ENCODE peak calls at places on chromosomes 12 and 14, in eight cellular contexts. E is brain microvascular endothelial cell, M is WTC11, C is AG04449, H is MM.1S, G is lower lobe of right lung, P is A549, S is keratinocyte. W is an unnamed sample.

GRCh38 chr12:14111230-14111865 is 129.9 kb upstream of the GRIN2B start:
- DNase-seq in E (no peak), M (peak; percentile 42), C (no peak), H (peak; percentile 58), G (no peak), P (peak; percentile 8), S (no peak), W (peak; percentile 86)

GRCh38 chr12:24596768-24597388 is 352.0 kb downstream of the BCAT1 start:
- DNase-seq in E (no peak), M (no peak), C (no peak), H (peak; percentile 28), G (no peak), P (peak; percentile 15), S (no peak), W (peak; percentile 33)

GRCh38 chr12:18798445-18799139 is 60.7 kb downstream of the CAPZA3 start:
- DNase-seq in E (no peak), M (no peak), C (no peak), H (no peak), G (no peak), P (no peak), S (no peak), W (no peak)

GRCh38 chr14:59101441-59101840 is 87.0 kb upstream of the DAAM1 start:
- DNase-seq in E (no peak), M (no peak), C (no peak), H (no peak), G (no peak), P (no peak), S (no peak), W (no peak)

GRCh38 chr12:6345319-6346071 is 3.6 kb upstream of the TNFRSF1A start:
- DNase-seq in E (peak; percentile 97), M (no peak), C (peak; percentile 77), H (no peak), G (no peak), P (peak; percentile 90), S (peak; percentile 83), W (no peak)

GRCh38 chr14:100680439-100681051 is 46.1 kb upstream of the DLK1 start:
- DNase-seq in E (no peak), M (no peak), C (no peak), H (no peak), G (no peak), P (no peak), S (no peak), W (no peak)

GRCh38 chr12:129771238-129771637 is 132.6 kb downstream of the TMEM132D start:
- DNase-seq in E (no peak), M (no peak), C (no peak), H (no peak), G (no peak), P (no peak), S (no peak), W (no peak)

GRCh38 chr12:26608273-26608672 is 224.7 kb downstream of the ITPR2 start:
- DNase-seq in E (no peak), M (no peak), C (no peak), H (no peak), G (no peak), P (no peak), S (no peak), W (no peak)

GRCh38 chr14:98242903-98243302 is 1029.1 kb downstream of the BCL11B start:
- DNase-seq in E (no peak), M (no peak), C (no peak), H (no peak), G (no peak), P (no peak), S (no peak), W (no peak)

GRCh38 chr12:101168000-101168399 is 42.0 kb downstream of the SLC5A8 start:
- DNase-seq in E (no peak), M (no peak), C (no peak), H (no peak), G (no peak), P (no peak), S (no peak), W (no peak)

GRCh38 chr12:12927211-12928079 is 24.5 kb downstream of the GPRC5D start:
- DNase-seq in E (no peak), M (no peak), C (no peak), H (no peak), G (peak; percentile 86), P (peak; percentile 93), S (peak; percentile 56), W (no peak)

GRCh38 chr12:120121766-120122293 is 5.3 kb upstream of the RAB35 start:
- DNase-seq in E (no peak), M (no peak), C (no peak), H (peak; percentile 59), G (no peak), P (no peak), S (no peak), W (peak; percentile 87)

GRCh38 chr12:57243521-57244305 is 7.3 kb downstream of the STAC3 start:
- DNase-seq in E (peak; percentile 72), M (peak; percentile 94), C (no peak), H (peak; percentile 82), G (peak; percentile 88), P (peak; percentile 93), S (no peak), W (peak; percentile 79)

GRCh38 chr12:61991663-61992062 is 268.5 kb upstream of the USP15 start:
- DNase-seq in E (no peak), M (no peak), C (no peak), H (peak; percentile 44), G (no peak), P (no peak), S (no peak), W (peak; percentile 18)

GRCh38 chr12:51959211-51959610 is 7.7 kb downstream of the ACVR1B start:
- DNase-seq in E (no peak), M (no peak), C (no peak), H (no peak), G (no peak), P (no peak), S (no peak), W (no peak)

GRCh38 chr14:24965578-24965933 is 84.4 kb downstream of the STXBP6 start:
- DNase-seq in E (no peak), M (no peak), C (no peak), H (no peak), G (no peak), P (no peak), S (no peak), W (no peak)

GRCh38 chr14:24274101-24274543 is 2.7 kb upstream of the RABGGTA start:
- DNase-seq in E (no peak), M (no peak), C (no peak), H (peak; percentile 23), G (no peak), P (no peak), S (peak; percentile 95), W (peak; percentile 86)

GRCh38 chr12:32273063-32273521 is 126.3 kb upstream of the FGD4 start:
- DNase-seq in E (peak; percentile 53), M (no peak), C (no peak), H (peak; percentile 74), G (no peak), P (no peak), S (no peak), W (peak; percentile 77)

GRCh38 chr12:12999276-12999958 is 648 bp downstream of the HEBP1 start:
- DNase-seq in E (no peak), M (no peak), C (no peak), H (no peak), G (no peak), P (peak; percentile 37), S (no peak), W (no peak)

GRCh38 chr12:46898152-46898931 is 72.5 kb upstream of the SLC38A4 start:
- DNase-seq in E (no peak), M (no peak), C (no peak), H (no peak), G (no peak), P (no peak), S (no peak), W (no peak)
- TF ChIP-seq CTCF in E (no peak), M (no peak), C (no peak), H (no peak), G (no peak), P (no peak), S (no peak), W (no peak)

GRCh38 chr12:96652870-96653269 is 163.5 kb downstream of the CFAP54 start:
- DNase-seq in E (no peak), M (no peak), C (no peak), H (no peak), G (no peak), P (no peak), S (no peak), W (no peak)

DNA sequence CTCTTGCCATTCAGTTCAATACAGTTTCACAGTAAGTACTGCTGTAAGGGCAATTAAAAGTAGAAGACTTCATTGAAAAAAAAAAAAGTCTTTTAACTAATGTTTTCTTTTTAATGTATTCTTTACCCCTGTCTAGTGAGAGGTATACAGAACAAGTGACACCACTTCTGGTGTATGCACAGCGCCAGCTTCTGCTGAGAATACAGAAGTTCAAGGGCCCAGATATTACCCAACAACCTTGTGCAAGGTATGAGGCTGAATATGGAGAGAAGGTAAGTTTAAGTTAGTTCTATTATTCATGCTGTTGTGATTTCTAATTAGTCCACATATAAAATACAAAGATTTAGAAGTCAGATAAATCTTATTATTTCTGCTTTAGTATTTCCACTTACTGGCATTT is 168.7 kb downstream of the CFAP54 start:
- DNase-seq in E (no peak), M (no peak), C (no peak), H (no peak), G (no peak), P (no peak), S (no peak), W (no peak)
- TF ChIP-seq CTCF in E (no peak), M (no peak), C (no peak), H (no peak), G (no peak), P (no peak), S (no peak), W (no peak)

GRCh38 chr14:34710744-34711143 is 3.6 kb downstream of the CFL2 start:
- DNase-seq in E (no peak), M (no peak), C (no peak), H (no peak), G (no peak), P (no peak), S (no peak), W (no peak)
- TF ChIP-seq CTCF in E (no peak), M (no peak), C (no peak), H (no peak), G (no peak), P (no peak), S (no peak), W (no peak)

GRCh38 chr14:72608391-72609204 is 285.3 kb downstream of the DPF3 start:
- DNase-seq in E (peak; percentile 93), M (no peak), C (peak; percentile 81), H (no peak), G (no peak), P (peak; percentile 77), S (peak; percentile 80), W (no peak)
- TF ChIP-seq CTCF in E (no peak), M (no peak), C (no peak), H (no peak), G (no peak), P (no peak), S (no peak), W (no peak)

DNA sequence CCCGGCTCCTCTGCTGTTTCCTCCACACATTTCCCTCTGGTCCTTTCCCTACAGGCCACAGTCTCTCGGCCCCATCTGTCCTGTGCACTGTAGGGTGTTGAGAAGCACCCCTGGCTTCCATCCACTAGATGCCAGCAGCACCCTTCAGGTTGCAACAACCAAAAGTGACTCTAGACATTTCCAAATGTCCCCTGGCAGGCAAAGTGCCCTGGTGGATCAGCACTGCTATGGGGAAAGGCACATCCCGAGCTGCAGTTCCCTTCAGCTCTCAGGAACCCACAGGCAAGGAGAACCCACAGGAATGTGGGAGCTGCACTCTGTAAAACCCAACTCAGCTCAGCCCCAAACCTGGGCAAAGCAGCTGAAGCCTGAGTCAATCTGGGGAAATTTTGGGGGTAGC is 77.0 kb downstream of the RBM19 start:
- DNase-seq in E (peak; percentile 6), M (no peak), C (no peak), H (no peak), G (no peak), P (no peak), S (no peak), W (no peak)
- TF ChIP-seq CTCF in E (peak; percentile 25), M (no peak), C (peak; percentile 12), H (no peak), G (no peak), P (no peak), S (peak; percentile 10), W (no peak)

W was measured in GM12865.